ENCODE peak calls at places on chromosomes 7 and 10, in six cellular contexts. A is H9, Y is IMR-90, E is trophoblast cell, F is H1, T is mesenchymal stem cell. G is an unnamed sample.

GRCh38 chr10:120221873-120222485 is 235.0 kb upstream of the PLPP4 start:
- DNase-seq in A (peak), Y (no peak), E (peak), F (peak), T (peak), G (no peak)

GRCh38 chr7:114539575-114539974 is 125.0 kb downstream of the FOXP2 start:
- DNase-seq in A (no peak), Y (peak), E (peak), F (no peak), T (peak), G (no peak)

GRCh38 chr10:57260175-57260574 is 899.1 kb upstream of the ZWINT start:
- DNase-seq in A (no peak), Y (no peak), E (no peak), F (no peak), T (no peak), G (no peak)

GRCh38 chr10:59887972-59888640 is 18.2 kb downstream of the CCDC6 start:
- DNase-seq in A (no peak), Y (no peak), E (no peak), F (no peak), T (no peak), G (no peak)

GRCh38 chr7:531777-532176 is 12.1 kb upstream of the PDGFA start:
- DNase-seq in A (no peak), Y (no peak), E (no peak), F (no peak), T (no peak), G (no peak)

GRCh38 chr10:52121688-52122087 is 192.4 kb upstream of the DKK1 start:
- DNase-seq in A (no peak), Y (peak), E (peak), F (no peak), T (no peak), G (no peak)

GRCh38 chr10:123860209-123860608 is 31.4 kb downstream of the CPXM2 start:
- DNase-seq in A (no peak), Y (no peak), E (no peak), F (no peak), T (no peak), G (no peak)

GRCh38 chr10:84329094-84329611 is 764 bp downstream of the CCSER2 start:
- DNase-seq in A (peak), Y (peak), E (peak), F (no peak), T (peak), G (peak)

GRCh38 chr10:88507380-88507779 is 75.7 kb downstream of the RNLS start:
- DNase-seq in A (no peak), Y (no peak), E (no peak), F (no peak), T (no peak), G (no peak)

GRCh38 chr7:71752171-71752935 is 620.4 kb downstream of the GALNT17 start:
- DNase-seq in A (peak), Y (no peak), E (peak), F (peak), T (no peak), G (peak)

GRCh38 chr7:140533394-140533872 is 54.1 kb upstream of the MKRN1 start:
- DNase-seq in A (no peak), Y (peak), E (no peak), F (no peak), T (peak), G (no peak)

GRCh38 chr10:125633517-125633999 is 49.4 kb downstream of the TEX36 start:
- DNase-seq in A (no peak), Y (no peak), E (no peak), F (no peak), T (no peak), G (no peak)

GRCh38 chr10:126593968-126594701 is 76.4 kb downstream of the C10orf90 start:
- DNase-seq in A (no peak), Y (no peak), E (peak), F (no peak), T (no peak), G (no peak)

GRCh38 chr7:23264916-23265458 is 18.4 kb downstream of the GPNMB start:
- DNase-seq in A (no peak), Y (no peak), E (no peak), F (no peak), T (no peak), G (no peak)

GRCh38 chr7:106569500-106569929 is 91.4 kb downstream of the CCDC71L start:
- DNase-seq in A (no peak), Y (no peak), E (peak), F (no peak), T (no peak), G (no peak)

GRCh38 chr7:106570948-106571418 is 90.0 kb downstream of the CCDC71L start:
- DNase-seq in A (no peak), Y (peak), E (no peak), F (no peak), T (peak), G (no peak)

GRCh38 chr7:106568002-106568679 is 92.8 kb downstream of the CCDC71L start:
- DNase-seq in A (no peak), Y (no peak), E (no peak), F (no peak), T (no peak), G (no peak)

GRCh38 chr7:106570146-106570545 is 90.8 kb downstream of the CCDC71L start:
- DNase-seq in A (no peak), Y (no peak), E (no peak), F (no peak), T (no peak), G (no peak)

DNA sequence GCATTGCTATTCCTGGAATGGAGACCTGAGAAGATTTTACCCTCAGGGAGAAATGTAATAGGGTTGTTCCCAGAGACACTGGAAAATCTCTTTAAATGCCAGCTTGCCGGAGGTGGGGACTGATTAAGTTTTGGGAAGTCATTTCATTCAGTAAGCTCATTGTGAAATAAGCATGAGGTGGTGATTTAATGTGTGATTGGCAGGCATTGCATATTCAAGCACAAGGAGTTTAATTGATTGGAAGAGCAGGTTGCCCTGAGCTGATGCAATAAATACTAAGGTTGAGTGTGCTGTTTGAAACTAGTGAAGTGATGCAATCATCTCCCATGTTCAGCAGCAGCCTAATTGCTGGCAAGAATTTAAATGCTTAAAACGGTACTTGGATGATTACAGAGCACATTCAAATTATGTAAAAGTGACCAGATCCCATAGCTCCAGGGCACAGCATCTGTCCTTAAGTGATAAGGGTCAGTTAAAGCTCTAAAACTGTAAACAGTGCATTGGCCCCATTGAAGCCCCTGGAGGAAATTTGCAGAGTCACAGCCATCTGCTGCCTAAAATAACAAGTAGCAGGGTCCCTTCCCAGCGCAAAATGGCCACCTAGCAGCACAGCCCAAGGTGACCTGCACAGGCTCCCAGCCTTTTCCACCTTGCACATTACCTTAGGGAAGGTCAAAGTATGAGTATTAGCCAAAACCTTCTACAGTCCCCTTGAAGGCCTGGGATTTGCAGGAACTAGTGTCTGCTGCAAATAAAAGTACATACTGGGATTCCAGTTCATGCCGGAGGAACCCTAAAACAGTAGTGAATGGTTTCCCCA is 92.1 kb downstream of the CCDC71L start:
- DNase-seq in A (peak), Y (peak), E (peak), F (no peak), T (peak), G (no peak)
- H2BK120ac ChIP-seq in A (no peak), Y (peak), E (no peak), F (no peak), T (no peak), G (no peak)

DNA sequence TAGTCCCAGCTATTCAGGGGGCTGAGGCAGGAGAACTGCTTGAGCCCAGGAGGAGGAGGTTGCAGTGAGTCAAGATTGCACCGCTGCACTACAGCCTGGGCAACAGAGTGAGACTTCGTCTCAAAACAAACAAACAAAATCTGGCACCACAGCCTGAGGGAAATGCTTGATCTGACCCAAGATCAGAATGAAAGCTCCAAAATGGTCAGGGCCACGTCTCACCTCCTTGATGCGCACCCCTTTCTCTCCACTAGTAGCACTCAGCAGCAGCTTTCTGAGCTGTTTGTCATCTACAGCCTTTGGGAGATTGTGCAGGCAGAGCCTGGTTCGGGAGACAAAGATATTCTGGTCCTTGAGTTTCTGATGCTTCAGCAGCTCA is 22.7 kb downstream of the RBM28 start:
- DNase-seq in A (no peak), Y (no peak), E (no peak), F (no peak), T (no peak), G (no peak)
- H3K4me2 ChIP-seq in A (no peak), Y (no peak), E (no peak), F (no peak), T (no peak), G (no peak)

GRCh38 chr7:2786607-2787116 is 57.4 kb downstream of the GNA12 start:
- DNase-seq in A (no peak), Y (no peak), E (no peak), F (no peak), T (no peak), G (no peak)
- H4K91ac ChIP-seq in A (no peak), Y (no peak), E (peak), F (no peak), T (no peak), G (no peak)

GRCh38 chr10:92291610-92291859 is 568 bp downstream of the MARCHF5 start:
- DNase-seq in A (no peak), Y (no peak), E (no peak), F (no peak), T (no peak), G (no peak)
- H2BK120ac ChIP-seq in A (no peak), Y (no peak), E (peak), F (no peak), T (no peak), G (no peak)

GRCh38 chr7:130950054-130950453 is 216.0 kb upstream of the KLF14 start:
- DNase-seq in A (no peak), Y (no peak), E (no peak), F (no peak), T (no peak), G (no peak)

GRCh38 chr7:130950741-130951140 is 216.7 kb upstream of the KLF14 start:
- DNase-seq in A (no peak), Y (no peak), E (no peak), F (no peak), T (no peak), G (no peak)

GRCh38 chr7:130948913-130949312 is 214.9 kb upstream of the KLF14 start:
- DNase-seq in A (no peak), Y (no peak), E (peak), F (no peak), T (no peak), G (no peak)

GRCh38 chr7:130947792-130948580 is 214.0 kb upstream of the KLF14 start:
- DNase-seq in A (no peak), Y (no peak), E (no peak), F (no peak), T (no peak), G (no peak)

GRCh38 chr7:130949550-130949949 is 215.5 kb upstream of the KLF14 start:
- DNase-seq in A (no peak), Y (no peak), E (no peak), F (no peak), T (no peak), G (no peak)
- H3K4me2 ChIP-seq in A (no peak), Y (no peak), E (no peak), F (no peak), T (no peak), G (no peak)

DNA sequence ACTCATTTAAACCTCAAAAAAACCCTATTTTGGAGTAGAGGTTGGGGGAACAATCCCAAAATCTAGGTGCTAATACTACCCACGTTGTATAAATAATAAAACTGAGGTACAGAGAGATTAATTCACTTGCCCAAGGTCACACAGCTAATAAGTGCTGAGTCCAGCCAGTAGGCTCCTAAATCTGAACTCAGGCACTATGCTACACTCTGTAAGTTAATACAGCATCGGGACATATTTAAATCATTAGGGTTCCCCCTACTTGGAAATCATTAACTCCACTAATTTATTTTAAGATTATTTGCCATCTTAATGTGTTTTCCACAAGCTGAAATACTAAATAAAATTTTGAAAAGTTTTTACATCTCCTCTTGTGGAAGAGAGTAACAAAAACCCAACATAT is 24.2 kb downstream of the PIP4K2A start:
- DNase-seq in A (no peak), Y (no peak), E (no peak), F (no peak), T (no peak), G (no peak)
- H4K91ac ChIP-seq in A (no peak), Y (no peak), E (no peak), F (no peak), T (no peak), G (no peak)

DNA sequence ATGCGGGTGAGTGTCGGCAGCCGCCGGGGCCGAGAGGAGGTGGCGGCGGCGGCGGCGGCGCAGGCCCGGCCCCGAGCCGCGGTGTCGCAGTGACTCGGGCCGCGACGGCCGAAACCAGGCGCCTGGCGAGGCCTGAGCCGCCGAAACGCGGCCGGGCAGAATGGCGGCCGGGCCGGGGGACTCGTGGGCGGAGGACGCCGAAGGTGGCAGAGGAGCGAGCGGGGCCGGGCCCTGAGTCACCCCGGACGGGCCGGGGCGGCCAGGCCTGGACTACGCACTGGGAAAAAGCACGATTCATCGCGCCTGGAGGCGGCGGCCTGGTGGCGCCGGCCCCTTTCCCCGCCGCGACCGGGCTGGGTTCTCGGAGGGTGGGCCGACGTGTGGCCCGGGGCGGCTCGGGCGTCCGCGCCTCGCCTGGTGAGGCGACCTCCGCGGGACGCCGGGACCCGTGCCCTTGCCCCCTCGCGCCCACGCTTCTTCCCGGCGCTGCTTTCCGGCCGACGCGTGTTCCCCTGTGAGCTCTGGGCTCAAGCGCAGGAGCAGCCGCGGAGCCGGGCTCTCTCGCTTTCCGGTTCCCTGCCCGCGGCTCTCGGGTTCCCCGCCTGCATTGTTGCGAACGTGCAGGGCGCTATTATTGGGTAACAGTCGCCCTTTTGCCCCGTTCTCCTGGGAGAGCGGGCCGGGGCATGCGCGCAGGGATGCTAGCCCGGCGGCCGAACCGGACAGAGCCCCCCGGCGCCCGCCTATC is 495 bp downstream of the CUL1 start:
- DNase-seq in A (peak), Y (peak), E (peak), F (no peak), T (peak), G (peak)
- H2BK120ac ChIP-seq in A (no peak), Y (no peak), E (peak), F (no peak), T (peak), G (peak)

GRCh38 chr7:18086165-18087030 is 58.8 kb upstream of the PRPS1L1 start:
- DNase-seq in A (peak), Y (no peak), E (peak), F (no peak), T (peak), G (peak)
- H3K4me2 ChIP-seq in A (peak), Y (peak), E (peak), F (peak), T (peak), G (peak)

GRCh38 chr7:95330194-95331003 is 6.1 kb upstream of the PON1 start:
- DNase-seq in A (no peak), Y (no peak), E (no peak), F (no peak), T (peak), G (no peak)
- H4K91ac ChIP-seq in A (no peak), Y (no peak), E (no peak), F (no peak), T (no peak), G (no peak)

DNA sequence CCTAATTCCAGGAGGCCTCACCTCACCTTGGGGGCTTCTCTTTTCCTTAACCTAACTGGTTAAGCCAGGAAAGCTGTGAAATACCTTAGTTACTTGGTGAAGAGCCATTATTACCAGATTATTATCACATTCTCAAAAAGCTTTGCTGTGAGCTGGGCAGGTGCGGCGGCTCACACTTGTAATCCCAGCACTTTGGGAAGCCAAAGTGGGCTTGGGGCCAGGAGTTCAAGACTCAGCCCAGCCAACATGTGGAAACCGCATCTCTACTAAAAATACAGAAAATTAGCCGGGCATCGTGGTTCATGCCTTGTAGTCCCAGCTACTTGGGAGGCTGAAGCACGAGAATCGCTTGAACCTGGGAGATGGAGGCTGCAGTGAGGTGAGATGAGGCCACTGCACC is 102.4 kb upstream of the KLF6 start:
- DNase-seq in A (no peak), Y (no peak), E (peak), F (no peak), T (no peak), G (no peak)
- H2BK120ac ChIP-seq in A (no peak), Y (peak), E (peak), F (peak), T (peak), G (no peak)